ENCODE peak calls at places on chromosomes 6 and 20, in seven cellular contexts. I, E, K, G, L, S and B are unnamed samples.

GRCh38 chr6:164107297-164107995 is 692.9 kb downstream of the QKI start:
- DNase-seq in E (no peak), G (no peak), I (no peak), L (no peak), S (no peak), K (no peak), B (no peak)

GRCh38 chr20:52049001-52049731 is 142.4 kb downstream of the ZFP64 start:
- DNase-seq in I (no peak), S (no peak), L (no peak), G (peak; percentile 8), E (no peak), K (peak; percentile 12), B (peak; percentile 16)

GRCh38 chr6:138101946-138102731 is 5.1 kb downstream of the PERP start:
- DNase-seq in E (no peak), K (no peak), L (no peak), I (no peak), S (no peak), G (peak; percentile 33), B (no peak)

GRCh38 chr6:92922216-92922806 is 497.0 kb downstream of the EPHA7 start:
- DNase-seq in E (no peak), I (no peak), K (no peak), S (no peak), G (no peak), L (no peak), B (no peak)

GRCh38 chr6:107641500-107641931 is 151.6 kb downstream of the SOBP start:
- DNase-seq in E (peak; percentile 28), G (no peak), S (no peak), L (no peak), I (no peak), K (no peak), B (no peak)

GRCh38 chr20:36217226-36217625 is 19.1 kb upstream of the AAR2 start:
- DNase-seq in E (no peak), I (no peak), G (no peak), S (no peak), L (peak; percentile 18), K (peak; percentile 16), B (no peak)

GRCh38 chr20:17654649-17655285 is 27.3 kb downstream of the RRBP1 start:
- DNase-seq in L (peak; percentile 71), G (peak; percentile 45), S (no peak), E (peak; percentile 83), K (peak; percentile 64), I (no peak), B (peak; percentile 16)

GRCh38 chr20:13586133-13586532 is 52.6 kb downstream of the TASP1 start:
- DNase-seq in G (no peak), L (no peak), I (no peak), E (no peak), S (no peak), K (no peak), B (no peak)

GRCh38 chr20:6079011-6079410 is 25.2 kb upstream of the LRRN4 start:
- DNase-seq in G (no peak), S (no peak), L (no peak), I (no peak), K (no peak), E (no peak), B (no peak)

GRCh38 chr6:165060636-165061190 is 248.7 kb downstream of the C6orf118 start:
- DNase-seq in G (no peak), I (no peak), S (no peak), L (no peak), K (no peak), E (no peak), B (no peak)

GRCh38 chr20:19889011-19889953 is 127.9 kb upstream of the NAA20 start:
- DNase-seq in E (peak; percentile 94), I (no peak), K (peak; percentile 57), G (peak; percentile 63), L (no peak), S (peak; percentile 14), B (peak; percentile 27)

GRCh38 chr6:152387091-152387490 is 250.1 kb downstream of the SYNE1 start:
- DNase-seq in S (no peak), K (no peak), L (no peak), E (no peak), G (no peak), I (no peak), B (peak; percentile 52)

GRCh38 chr20:44210422-44211176 is at the start of gene OSER1:
- DNase-seq in E (peak; percentile 98), I (peak; percentile 98), L (peak; percentile 98), S (peak; percentile 96), G (peak; percentile 95), K (peak; percentile 99), B (peak; percentile 98)

GRCh38 chr6:49570474-49571079 is 20.1 kb downstream of the C6orf141 start:
- DNase-seq in E (peak; percentile 77), L (peak; percentile 29), S (no peak), G (no peak), K (no peak), I (no peak), B (no peak)

GRCh38 chr6:6399568-6399967 is 79.1 kb upstream of the F13A1 start:
- DNase-seq in E (no peak), L (no peak), K (no peak), S (no peak), G (no peak), I (no peak), B (no peak)

GRCh38 chr6:85394853-85395538 is 54.9 kb upstream of the NT5E start:
- DNase-seq in G (no peak), I (no peak), S (no peak), K (no peak), E (peak; percentile 66), L (no peak), B (no peak)

GRCh38 chr6:143108278-143108677 is 47.6 kb downstream of the AIG1 start:
- DNase-seq in I (no peak), S (no peak), L (no peak), G (no peak), E (no peak), K (no peak), B (no peak)

GRCh38 chr20:13430346-13431002 is 208.3 kb downstream of the TASP1 start:
- DNase-seq in G (no peak), L (no peak), I (no peak), S (no peak), E (no peak), K (peak; percentile 32), B (peak; percentile 94)

GRCh38 chr6:33699739-33700138 is 11.8 kb downstream of the UQCC2 start:
- DNase-seq in E (peak; percentile 26), G (no peak), L (no peak), S (no peak), I (no peak), K (no peak), B (no peak)

GRCh38 chr6:154433477-154434241 is 76.8 kb downstream of the CNKSR3 start:
- DNase-seq in S (no peak), K (no peak), L (no peak), G (no peak), E (peak; percentile 62), I (no peak), B (no peak)

GRCh38 chr6:79605061-79605460 is 26.1 kb upstream of the SH3BGRL2 start:
- DNase-seq in S (no peak), L (no peak), G (peak; percentile 25), E (no peak), I (no peak), K (no peak), B (peak; percentile 65)

GRCh38 chr6:26660096-26660425 is 515 bp upstream of the ZNF322 start:
- DNase-seq in L (no peak), I (no peak), S (no peak), E (peak; percentile 51), K (peak; percentile 29), G (peak; percentile 34), B (no peak)

GRCh38 chr6:41768545-41769308 is 11.0 kb downstream of the FRS3 start:
- DNase-seq in I (no peak), L (no peak), E (no peak), K (peak; percentile 78), G (no peak), S (no peak), B (no peak)

GRCh38 chr20:17845701-17846475 is 122.7 kb downstream of the SNX5 start:
- DNase-seq in G (no peak), S (no peak), E (peak; percentile 32), L (no peak), K (no peak), I (no peak), B (no peak)